ENCODE peak calls at places on chromosome 11, in five cellular contexts. One of them, this sample, is unnamed.

GRCh38 chr11:119885861-119886567 is 157.0 kb upstream of the NECTIN1 start:
- DNase-seq in prostate gland: no peak
- DNase-seq in ovary: no peak
- DNase-seq in neural crest cell: no peak
- DNase-seq in CD4-positive, alpha-beta T cell: no peak
- DNase-seq in this sample: no peak

GRCh38 chr11:65181569-65182257 is at the start of gene CAPN1:
- DNase-seq in prostate gland: peak
- DNase-seq in ovary: peak
- DNase-seq in neural crest cell: peak
- DNase-seq in CD4-positive, alpha-beta T cell: peak
- DNase-seq in this sample: no peak

GRCh38 chr11:10487002-10487647 is 32.1 kb downstream of the AMPD3 start:
- DNase-seq in prostate gland: no peak
- DNase-seq in ovary: no peak
- DNase-seq in neural crest cell: no peak
- DNase-seq in CD4-positive, alpha-beta T cell: no peak
- DNase-seq in this sample: peak

GRCh38 chr11:74159642-74160041 is 11.2 kb downstream of the C2CD3 start:
- DNase-seq in prostate gland: no peak
- DNase-seq in ovary: no peak
- DNase-seq in neural crest cell: no peak
- DNase-seq in CD4-positive, alpha-beta T cell: no peak
- DNase-seq in this sample: no peak

GRCh38 chr11:71372693-71373657 is 75.2 kb downstream of the DHCR7 start:
- DNase-seq in prostate gland: no peak
- DNase-seq in ovary: no peak
- DNase-seq in neural crest cell: no peak
- DNase-seq in CD4-positive, alpha-beta T cell: no peak
- DNase-seq in this sample: no peak

GRCh38 chr11:92136792-92137191 is 87.8 kb upstream of the FAT3 start:
- DNase-seq in prostate gland: no peak
- DNase-seq in ovary: no peak
- DNase-seq in neural crest cell: no peak
- DNase-seq in CD4-positive, alpha-beta T cell: no peak
- DNase-seq in this sample: no peak

GRCh38 chr11:57324154-57324885 is 432 bp downstream of the TNKS1BP1 start:
- DNase-seq in prostate gland: peak
- DNase-seq in ovary: peak
- DNase-seq in neural crest cell: peak
- DNase-seq in CD4-positive, alpha-beta T cell: no peak
- DNase-seq in this sample: peak

GRCh38 chr11:37512156-37512780 is 914.2 kb upstream of the RAG2 start:
- DNase-seq in prostate gland: no peak
- DNase-seq in ovary: no peak
- DNase-seq in neural crest cell: no peak
- DNase-seq in CD4-positive, alpha-beta T cell: no peak
- DNase-seq in this sample: no peak

GRCh38 chr11:70203749-70204465 is 811 bp downstream of the FADD start:
- DNase-seq in prostate gland: peak
- DNase-seq in ovary: peak
- DNase-seq in neural crest cell: peak
- DNase-seq in CD4-positive, alpha-beta T cell: peak
- DNase-seq in this sample: no peak

GRCh38 chr11:2691991-2692841 is 7.6 kb downstream of the KCNQ1OT1 start:
- DNase-seq in prostate gland: no peak
- DNase-seq in ovary: no peak
- DNase-seq in neural crest cell: no peak
- DNase-seq in CD4-positive, alpha-beta T cell: no peak
- DNase-seq in this sample: no peak
- TF ChIP-seq CTCF in prostate gland: peak
- TF ChIP-seq CTCF in ovary: no peak
- TF ChIP-seq CTCF in neural crest cell: peak
- TF ChIP-seq CTCF in CD4-positive, alpha-beta T cell: no peak
- TF ChIP-seq CTCF in this sample: peak

GRCh38 chr11:131694526-131695424 is 324.4 kb downstream of the NTM start:
- DNase-seq in prostate gland: peak
- DNase-seq in ovary: peak
- DNase-seq in neural crest cell: peak
- DNase-seq in CD4-positive, alpha-beta T cell: peak
- DNase-seq in this sample: peak
- TF ChIP-seq CTCF in prostate gland: peak
- TF ChIP-seq CTCF in ovary: peak
- TF ChIP-seq CTCF in neural crest cell: peak
- TF ChIP-seq CTCF in CD4-positive, alpha-beta T cell: peak
- TF ChIP-seq CTCF in this sample: peak

GRCh38 chr11:18010271-18010670 is 2.6 kb downstream of the SERGEF start:
- DNase-seq in prostate gland: no peak
- DNase-seq in ovary: no peak
- DNase-seq in neural crest cell: no peak
- DNase-seq in CD4-positive, alpha-beta T cell: no peak
- DNase-seq in this sample: no peak
- TF ChIP-seq CTCF in prostate gland: no peak
- TF ChIP-seq CTCF in ovary: no peak
- TF ChIP-seq CTCF in neural crest cell: no peak
- TF ChIP-seq CTCF in CD4-positive, alpha-beta T cell: peak
- TF ChIP-seq CTCF in this sample: no peak

GRCh38 chr11:63913866-63914830 is 2.8 kb downstream of the RCOR2 start:
- DNase-seq in prostate gland: no peak
- DNase-seq in ovary: no peak
- DNase-seq in neural crest cell: no peak
- DNase-seq in CD4-positive, alpha-beta T cell: no peak
- DNase-seq in this sample: no peak

GRCh38 chr11:63911876-63912275 is 5.1 kb downstream of the RCOR2 start:
- DNase-seq in prostate gland: no peak
- DNase-seq in ovary: no peak
- DNase-seq in neural crest cell: no peak
- DNase-seq in CD4-positive, alpha-beta T cell: no peak
- DNase-seq in this sample: no peak

GRCh38 chr11:63910605-63911195 is 6.3 kb downstream of the RCOR2 start:
- DNase-seq in prostate gland: no peak
- DNase-seq in ovary: no peak
- DNase-seq in neural crest cell: no peak
- DNase-seq in CD4-positive, alpha-beta T cell: no peak
- DNase-seq in this sample: no peak

GRCh38 chr11:63911440-63911839 is 5.5 kb downstream of the RCOR2 start:
- DNase-seq in prostate gland: no peak
- DNase-seq in ovary: no peak
- DNase-seq in neural crest cell: peak
- DNase-seq in CD4-positive, alpha-beta T cell: no peak
- DNase-seq in this sample: no peak

DNA sequence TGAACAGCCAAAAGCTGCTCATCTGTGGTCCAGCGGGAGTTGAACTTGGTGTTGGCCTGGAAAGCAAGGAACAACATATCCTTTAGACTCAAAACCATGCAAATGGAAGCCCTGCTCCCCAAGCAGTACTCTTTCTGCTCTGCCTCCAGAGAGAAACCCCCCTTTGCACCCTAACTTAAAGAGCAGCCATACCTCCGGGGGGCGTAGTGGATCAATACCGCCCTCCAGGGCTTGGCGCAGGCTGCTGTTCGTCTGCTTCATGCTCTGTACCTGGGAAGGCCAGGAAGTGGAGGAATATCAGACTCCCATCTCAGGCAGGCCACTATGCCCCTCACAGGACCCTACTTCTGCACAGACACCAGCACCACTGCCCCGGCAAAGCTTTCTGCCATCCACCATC is 4.3 kb downstream of the RCOR2 start:
- DNase-seq in prostate gland: no peak
- DNase-seq in ovary: no peak
- DNase-seq in neural crest cell: no peak
- DNase-seq in CD4-positive, alpha-beta T cell: no peak
- DNase-seq in this sample: no peak
- TF ChIP-seq CTCF in prostate gland: no peak
- TF ChIP-seq CTCF in ovary: no peak
- TF ChIP-seq CTCF in neural crest cell: no peak
- TF ChIP-seq CTCF in CD4-positive, alpha-beta T cell: no peak
- TF ChIP-seq CTCF in this sample: no peak

DNA sequence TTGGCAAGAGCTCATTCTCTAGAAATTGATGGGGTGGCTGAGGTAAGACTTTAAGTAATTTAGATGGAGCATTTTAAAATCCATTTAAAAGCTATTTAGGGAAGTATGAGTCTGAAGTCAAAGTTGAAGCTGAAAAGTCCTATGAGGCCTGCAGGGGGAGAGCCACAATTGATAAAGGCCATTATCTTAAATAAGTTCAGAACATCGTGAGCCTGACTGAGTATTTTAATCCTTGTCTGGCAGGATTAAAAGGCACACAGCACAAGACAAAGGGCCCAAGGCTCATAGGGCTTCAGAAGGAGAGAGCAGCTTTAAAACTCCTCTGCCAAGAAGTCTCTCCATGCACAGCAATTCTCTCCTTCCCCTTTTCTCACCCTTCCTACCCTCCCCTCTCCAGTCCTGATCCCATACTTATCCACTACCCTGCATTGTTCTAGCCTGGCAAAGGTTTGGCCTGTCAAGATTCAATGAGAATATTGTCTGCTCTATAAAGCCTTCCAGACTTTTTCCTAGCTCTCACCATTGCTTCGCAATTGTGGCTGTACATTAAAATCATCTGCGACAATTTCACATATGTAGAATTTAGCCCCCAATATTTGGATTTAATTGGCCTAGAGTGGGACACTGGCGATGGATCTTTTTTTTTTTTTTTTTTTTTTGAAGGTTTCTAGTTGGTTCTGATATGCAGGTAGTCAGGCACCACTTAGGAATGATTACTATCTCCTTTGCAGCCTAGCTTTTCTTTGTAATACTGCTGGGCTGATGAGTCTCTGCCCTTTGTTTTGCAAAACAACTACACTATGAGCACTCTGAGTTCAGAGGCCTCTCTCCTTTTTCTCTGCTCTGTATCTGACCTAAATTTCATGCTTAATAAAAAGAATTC is 1312.8 kb downstream of the FAM181B start:
- DNase-seq in prostate gland: no peak
- DNase-seq in ovary: no peak
- DNase-seq in neural crest cell: no peak
- DNase-seq in CD4-positive, alpha-beta T cell: no peak
- DNase-seq in this sample: no peak
- TF ChIP-seq CTCF in prostate gland: no peak
- TF ChIP-seq CTCF in ovary: no peak
- TF ChIP-seq CTCF in neural crest cell: peak
- TF ChIP-seq CTCF in CD4-positive, alpha-beta T cell: no peak
- TF ChIP-seq CTCF in this sample: peak

DNA sequence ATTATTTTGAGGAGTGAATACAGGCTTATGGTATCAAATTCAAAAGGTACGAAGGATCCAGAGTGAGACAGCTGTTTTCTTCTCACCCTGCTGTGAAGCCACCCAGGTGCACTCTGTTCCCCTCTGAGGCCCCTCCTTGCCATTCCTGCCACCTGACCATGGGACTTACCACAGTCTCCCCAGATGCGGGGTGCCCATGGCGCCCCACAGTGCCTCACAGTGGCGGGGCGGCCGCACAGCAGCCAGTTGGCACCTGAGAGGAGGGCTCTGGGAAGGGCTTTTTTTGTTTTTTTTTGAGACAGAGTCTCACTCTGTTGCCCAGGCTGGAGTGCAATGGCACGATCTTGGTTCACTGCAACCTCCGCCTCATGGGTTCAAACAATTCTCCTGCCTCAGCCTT is 151.7 kb downstream of the CEP164 start:
- DNase-seq in prostate gland: no peak
- DNase-seq in ovary: no peak
- DNase-seq in neural crest cell: no peak
- DNase-seq in CD4-positive, alpha-beta T cell: no peak
- DNase-seq in this sample: no peak
- TF ChIP-seq CTCF in prostate gland: no peak
- TF ChIP-seq CTCF in ovary: no peak
- TF ChIP-seq CTCF in neural crest cell: peak
- TF ChIP-seq CTCF in CD4-positive, alpha-beta T cell: no peak
- TF ChIP-seq CTCF in this sample: peak

This sample was measured in type B pancreatic cell.